ENCODE peak calls at places on chromosome 11, in eight cellular contexts. U is heart right ventricle, M is adrenal gland, W is H9, A is WERI-Rb-1, C is MCF 10A, J is GM20000, T is GM10248. O is an unnamed sample.

GRCh38 chr11:9459573-9460321 is 1.1 kb upstream of the ZNF143 start:
- DNase-seq in U (no peak), M (no peak), W (no peak), A (peak; percentile 59), C (peak; percentile 45), J (no peak), T (no peak), O (peak; percentile 22)

GRCh38 chr11:10716543-10717259 is 23.1 kb upstream of the IRAG1 start:
- DNase-seq in U (no peak), M (no peak), W (no peak), A (no peak), C (no peak), J (no peak), T (no peak), O (no peak)

GRCh38 chr11:128719556-128719824 is 25.6 kb downstream of the FLI1 start:
- DNase-seq in U (no peak), M (no peak), W (no peak), A (no peak), C (no peak), J (no peak), T (no peak), O (no peak)

GRCh38 chr11:68694404-68695297 is 10.3 kb downstream of the GAL start:
- DNase-seq in U (no peak), M (no peak), W (no peak), A (no peak), C (no peak), J (no peak), T (no peak), O (no peak)

GRCh38 chr11:123580557-123581275 is 73.7 kb downstream of the SCN3B start:
- DNase-seq in U (peak; percentile 54), M (peak; percentile 71), W (peak; percentile 88), A (peak; percentile 81), C (peak; percentile 68), J (peak; percentile 86), T (peak; percentile 88), O (peak; percentile 90)

GRCh38 chr11:62150887-62151736 is 27.3 kb downstream of the INCENP start:
- DNase-seq in U (no peak), M (no peak), W (no peak), A (peak; percentile 87), C (no peak), J (no peak), T (no peak), O (no peak)

GRCh38 chr11:96827164-96827563 is 437.4 kb downstream of the JRKL start:
- DNase-seq in U (no peak), M (peak; percentile 17), W (no peak), A (peak; percentile 50), C (peak; percentile 9), J (no peak), T (no peak), O (no peak)

GRCh38 chr11:69605737-69606526 is 35.0 kb upstream of the CCND1 start:
- DNase-seq in U (no peak), M (no peak), W (no peak), A (no peak), C (no peak), J (no peak), T (no peak), O (no peak)

GRCh38 chr11:123430736-123431356 is 777 bp downstream of the GRAMD1B start:
- DNase-seq in U (peak; percentile 67), M (peak; percentile 82), W (peak; percentile 66), A (no peak), C (no peak), J (peak; percentile 77), T (peak; percentile 75), O (peak; percentile 69)

GRCh38 chr11:328012-328411 is 7.4 kb upstream of the IFITM3 start:
- DNase-seq in U (no peak), M (no peak), W (no peak), A (no peak), C (no peak), J (no peak), T (no peak), O (no peak)

GRCh38 chr11:100715163-100715792 is 28.2 kb downstream of the ARHGAP42 start:
- DNase-seq in U (no peak), M (no peak), W (no peak), A (no peak), C (no peak), J (no peak), T (no peak), O (no peak)

GRCh38 chr11:77654770-77655434 is 17.3 kb upstream of the CLNS1A start:
- DNase-seq in U (no peak), M (no peak), W (no peak), A (no peak), C (peak; percentile 35), J (no peak), T (no peak), O (no peak)

GRCh38 chr11:108593214-108593909 is at the start of gene EXPH5:
- DNase-seq in U (peak; percentile 84), M (peak; percentile 89), W (peak; percentile 98), A (peak; percentile 98), C (peak; percentile 98), J (peak; percentile 93), T (peak; percentile 90), O (peak; percentile 92)

GRCh38 chr11:63802637-63803414 is 10.4 kb upstream of the SPINDOC start:
- DNase-seq in U (no peak), M (no peak), W (no peak), A (no peak), C (peak; percentile 90), J (no peak), T (no peak), O (no peak)

GRCh38 chr11:105135873-105136272 is 3.7 kb downstream of the CARD18 start:
- DNase-seq in U (no peak), M (no peak), W (no peak), A (peak; percentile 66), C (no peak), J (no peak), T (no peak), O (no peak)

GRCh38 chr11:60899021-60899936 is 7.1 kb downstream of the PRPF19 start:
- DNase-seq in U (no peak), M (peak; percentile 40), W (peak; percentile 49), A (peak; percentile 27), C (peak; percentile 64), J (no peak), T (peak; percentile 58), O (peak; percentile 52)

GRCh38 chr11:60899977-60900376 is 6.4 kb downstream of the PRPF19 start:
- DNase-seq in U (no peak), M (no peak), W (no peak), A (no peak), C (no peak), J (no peak), T (no peak), O (no peak)

GRCh38 chr11:60902625-60903024 is 3.8 kb downstream of the PRPF19 start:
- DNase-seq in U (no peak), M (no peak), W (no peak), A (no peak), C (no peak), J (no peak), T (no peak), O (no peak)

GRCh38 chr11:60897496-60897895 is 8.9 kb downstream of the PRPF19 start:
- DNase-seq in U (no peak), M (no peak), W (no peak), A (no peak), C (no peak), J (no peak), T (no peak), O (no peak)

GRCh38 chr11:60900673-60901404 is 5.5 kb downstream of the PRPF19 start:
- DNase-seq in U (no peak), M (no peak), W (no peak), A (no peak), C (no peak), J (no peak), T (no peak), O (no peak)
- TF ChIP-seq CTCF in U (no peak), M (no peak), W (no peak), A (no peak), C (no peak), J (no peak), T (no peak), O (no peak)

GRCh38 chr11:93481279-93481678 is 61.9 kb downstream of the SMCO4 start:
- DNase-seq in U (no peak), M (no peak), W (no peak), A (no peak), C (peak; percentile 75), J (no peak), T (no peak), O (no peak)

GRCh38 chr11:93478841-93479240 is 64.3 kb downstream of the SMCO4 start:
- DNase-seq in U (no peak), M (no peak), W (no peak), A (no peak), C (no peak), J (no peak), T (no peak), O (no peak)

GRCh38 chr11:93480756-93481155 is 62.4 kb downstream of the SMCO4 start:
- DNase-seq in U (no peak), M (no peak), W (no peak), A (no peak), C (no peak), J (no peak), T (no peak), O (no peak)

GRCh38 chr11:93484716-93485115 is 58.5 kb downstream of the SMCO4 start:
- DNase-seq in U (no peak), M (no peak), W (no peak), A (no peak), C (no peak), J (no peak), T (no peak), O (no peak)

GRCh38 chr11:93481696-93482095 is 61.5 kb downstream of the SMCO4 start:
- DNase-seq in U (no peak), M (no peak), W (no peak), A (no peak), C (peak; percentile 51), J (no peak), T (no peak), O (no peak)
- TF ChIP-seq CTCF in U (peak; percentile 32), M (no peak), W (no peak), A (no peak), C (no peak), J (no peak), T (peak; percentile 21), O (no peak)

DNA sequence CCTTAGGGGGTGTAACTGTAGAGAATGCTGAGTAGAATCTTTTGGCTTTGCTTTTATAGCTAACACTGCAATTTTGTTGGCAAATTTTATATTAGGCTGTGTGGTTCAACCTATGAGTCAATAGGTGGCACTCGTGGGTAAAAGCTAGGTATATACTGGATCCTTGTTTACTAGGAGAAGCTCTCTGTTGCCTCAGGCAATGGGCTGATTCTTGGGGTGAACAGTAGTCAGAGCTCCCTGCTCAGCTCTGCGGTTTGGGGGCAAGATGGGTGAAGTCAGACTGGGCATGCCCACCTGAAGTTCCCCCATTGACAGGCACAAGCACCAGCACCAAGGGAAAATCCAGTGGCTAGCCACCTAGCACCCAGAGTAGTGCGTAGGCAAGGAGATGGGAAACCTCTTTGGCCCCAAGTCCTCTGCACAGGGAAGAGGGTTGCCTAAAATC is 238.7 kb downstream of the FAM181B start:
- DNase-seq in U (no peak), M (no peak), W (peak; percentile 37), A (no peak), C (peak; percentile 42), J (no peak), T (peak; percentile 16), O (peak; percentile 30)
- TF ChIP-seq CTCF in U (peak; percentile 39), M (peak; percentile 26), W (peak; percentile 67), A (peak; percentile 56), C (peak; percentile 25), J (no peak), T (peak; percentile 9), O (peak; percentile 33)

DNA sequence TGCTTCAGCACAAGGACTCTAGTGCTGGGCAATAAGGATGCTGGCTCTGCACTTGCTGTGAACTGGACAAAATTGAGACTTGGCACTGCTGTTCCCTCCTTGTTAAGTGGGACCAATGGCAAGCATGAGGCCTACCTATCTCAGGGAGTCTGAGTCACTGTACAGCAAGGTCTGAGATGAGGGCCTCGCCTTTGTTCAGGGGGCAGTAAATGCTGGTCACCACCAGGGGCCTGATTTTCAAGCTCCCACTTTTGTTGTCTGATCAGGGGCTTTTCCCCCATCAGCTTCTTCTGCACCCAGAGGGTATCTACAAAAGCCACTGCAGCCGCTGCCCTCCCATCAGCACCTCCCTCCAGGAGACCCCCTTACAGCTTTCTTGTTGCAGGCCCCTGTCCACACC is 22.8 kb downstream of the DHCR7 start:
- DNase-seq in U (no peak), M (no peak), W (no peak), A (no peak), C (no peak), J (no peak), T (no peak), O (no peak)
- TF ChIP-seq CTCF in U (no peak), M (no peak), W (peak; percentile 47), A (peak; percentile 19), C (no peak), J (no peak), T (no peak), O (no peak)

O was measured in GM13977.